ENCODE peak calls at places on chromosomes 5 and 9, in seven cellular contexts. W is right cardiac atrium, C is substantia nigra, M is body of pancreas, V is aorta, D is IMR-90, A is neuronal stem cell. J is an unnamed sample.

GRCh38 chr5:35771321-35771720 is 85.4 kb upstream of the IL7R start:
- DNase-seq in W (no peak), C (no peak), M (no peak), V (no peak), D (peak), A (no peak), J (peak)

GRCh38 chr5:125848746-125849145 is 574.5 kb upstream of the GRAMD2B start:
- DNase-seq in W (no peak), C (no peak), M (no peak), V (no peak), D (no peak), A (no peak), J (peak)

GRCh38 chr5:1131726-1132125 is 19.9 kb upstream of the SLC12A7 start:
- DNase-seq in W (peak), C (no peak), M (no peak), V (no peak), D (no peak), A (no peak), J (no peak)

GRCh38 chr5:126948011-126948355 is 82.4 kb downstream of the MARCHF3 start:
- DNase-seq in W (no peak), C (no peak), M (no peak), V (no peak), D (no peak), A (no peak), J (no peak)

GRCh38 chr5:154302181-154302580 is 111.6 kb downstream of the GALNT10 start:
- DNase-seq in W (peak), C (peak), M (peak), V (peak), D (no peak), A (no peak), J (no peak)

GRCh38 chr5:3600106-3600997 is 4.7 kb downstream of the IRX1 start:
- DNase-seq in W (no peak), C (no peak), M (no peak), V (no peak), D (no peak), A (no peak), J (no peak)

GRCh38 chr5:62029303-62029702 is 276.7 kb upstream of the KIF2A start:
- DNase-seq in W (no peak), C (no peak), M (no peak), V (no peak), D (no peak), A (no peak), J (peak)

GRCh38 chr5:43973318-43973717 is 370.3 kb downstream of the NNT start:
- DNase-seq in W (no peak), C (no peak), M (no peak), V (no peak), D (peak), A (no peak), J (no peak)

GRCh38 chr9:85723220-85723619 is 18.5 kb downstream of the AGTPBP1 start:
- DNase-seq in W (peak), C (peak), M (no peak), V (no peak), D (no peak), A (no peak), J (no peak)

GRCh38 chr5:135058326-135058725 is 24.3 kb upstream of the PITX1 start:
- DNase-seq in W (no peak), C (no peak), M (no peak), V (peak), D (no peak), A (no peak), J (peak)

GRCh38 chr9:18911714-18912342 is 121.2 kb downstream of the SAXO1 start:
- DNase-seq in W (no peak), C (no peak), M (no peak), V (no peak), D (no peak), A (no peak), J (no peak)

GRCh38 chr9:129640086-129640870 is 1.7 kb downstream of the ASB6 start:
- DNase-seq in W (peak), C (no peak), M (peak), V (no peak), D (peak), A (no peak), J (no peak)

GRCh38 chr5:112668016-112668415 is 69.7 kb upstream of the APC start:
- DNase-seq in W (no peak), C (no peak), M (no peak), V (no peak), D (peak), A (no peak), J (no peak)

GRCh38 chr5:122403256-122403655 is 91.2 kb downstream of the SNCAIP start:
- DNase-seq in W (no peak), C (no peak), M (no peak), V (no peak), D (no peak), A (no peak), J (peak)

GRCh38 chr5:6889030-6889429 is 175.8 kb downstream of the TENT4A start:
- DNase-seq in W (no peak), C (no peak), M (no peak), V (no peak), D (no peak), A (no peak), J (no peak)

GRCh38 chr9:93592389-93593021 is 16.1 kb downstream of the PHF2 start:
- DNase-seq in W (no peak), C (no peak), M (no peak), V (peak), D (no peak), A (no peak), J (no peak)

GRCh38 chr9:129885018-129885669 is 49.9 kb downstream of the USP20 start:
- DNase-seq in W (peak), C (no peak), M (peak), V (no peak), D (no peak), A (no peak), J (no peak)

GRCh38 chr9:134364391-134365114 is 38.3 kb downstream of the RXRA start:
- DNase-seq in W (no peak), C (no peak), M (no peak), V (no peak), D (no peak), A (no peak), J (no peak)

GRCh38 chr5:53820119-53820801 is 259.8 kb downstream of the NDUFS4 start:
- DNase-seq in W (no peak), C (no peak), M (no peak), V (no peak), D (no peak), A (no peak), J (no peak)
- H3K27ac ChIP-seq in W (no peak), C (no peak), M (no peak), V (no peak), D (no peak), A (no peak), J (no peak)

GRCh38 chr5:97923496-97923895 is 740.4 kb upstream of the RIOK2 start:
- DNase-seq in W (no peak), C (no peak), M (no peak), V (no peak), D (no peak), A (no peak), J (no peak)

GRCh38 chr5:97929383-97929782 is 746.3 kb upstream of the RIOK2 start:
- DNase-seq in W (no peak), C (no peak), M (no peak), V (no peak), D (peak), A (no peak), J (peak)

GRCh38 chr5:97918614-97919013 is 735.6 kb upstream of the RIOK2 start:
- DNase-seq in W (no peak), C (no peak), M (no peak), V (no peak), D (no peak), A (no peak), J (no peak)

GRCh38 chr5:97919719-97920118 is 736.7 kb upstream of the RIOK2 start:
- DNase-seq in W (no peak), C (no peak), M (no peak), V (no peak), D (no peak), A (no peak), J (no peak)

GRCh38 chr5:97923997-97924396 is 741.0 kb upstream of the RIOK2 start:
- DNase-seq in W (no peak), C (no peak), M (no peak), V (no peak), D (no peak), A (no peak), J (no peak)
- H3K27ac ChIP-seq in W (no peak), C (no peak), M (no peak), V (no peak), D (no peak), A (no peak), J (no peak)

DNA sequence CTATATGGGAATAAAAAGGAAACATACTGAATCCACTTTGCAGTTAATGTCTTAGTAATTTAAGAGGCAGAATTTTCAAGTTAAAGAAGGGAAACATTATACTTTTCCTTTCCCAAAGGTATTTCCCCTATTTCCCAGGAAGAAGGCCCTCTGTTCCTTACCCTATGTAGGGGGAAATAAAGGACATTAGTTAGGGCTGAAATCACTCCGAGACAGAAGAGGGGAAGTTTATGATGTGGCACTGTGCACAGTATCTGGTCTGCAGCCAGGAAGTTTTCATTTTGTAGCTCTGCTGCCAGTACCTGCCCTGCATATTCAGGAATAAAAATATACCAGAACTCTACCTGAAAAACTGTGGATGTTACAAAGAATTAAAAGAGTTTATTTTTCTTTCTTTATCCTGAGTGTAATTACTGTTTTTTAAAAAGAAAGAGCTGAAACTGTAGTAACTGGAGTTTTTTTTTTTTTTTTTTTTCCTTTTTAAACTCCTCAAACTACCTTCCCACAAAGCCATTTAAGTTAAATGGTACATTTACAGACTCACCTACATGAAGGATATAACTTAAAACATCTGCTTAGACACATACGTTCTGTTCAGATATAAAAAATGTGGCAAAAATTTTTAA is 7.3 kb downstream of the MEF2C start:
- DNase-seq in W (no peak), C (no peak), M (no peak), V (no peak), D (no peak), A (no peak), J (no peak)
- H3K27ac ChIP-seq in W (no peak), C (no peak), M (no peak), V (no peak), D (no peak), A (no peak), J (no peak)

GRCh38 chr5:9924614-9925013 is 294.5 kb upstream of the TAS2R1 start:
- DNase-seq in W (no peak), C (no peak), M (no peak), V (no peak), D (peak), A (no peak), J (peak)

GRCh38 chr5:9930156-9930555 is 300.0 kb upstream of the TAS2R1 start:
- DNase-seq in W (no peak), C (no peak), M (no peak), V (no peak), D (peak), A (no peak), J (no peak)

GRCh38 chr5:9927521-9927997 is 297.4 kb upstream of the TAS2R1 start:
- DNase-seq in W (no peak), C (no peak), M (no peak), V (no peak), D (peak), A (no peak), J (peak)

GRCh38 chr5:9928266-9928750 is 298.2 kb upstream of the TAS2R1 start:
- DNase-seq in W (no peak), C (no peak), M (no peak), V (no peak), D (no peak), A (no peak), J (no peak)

DNA sequence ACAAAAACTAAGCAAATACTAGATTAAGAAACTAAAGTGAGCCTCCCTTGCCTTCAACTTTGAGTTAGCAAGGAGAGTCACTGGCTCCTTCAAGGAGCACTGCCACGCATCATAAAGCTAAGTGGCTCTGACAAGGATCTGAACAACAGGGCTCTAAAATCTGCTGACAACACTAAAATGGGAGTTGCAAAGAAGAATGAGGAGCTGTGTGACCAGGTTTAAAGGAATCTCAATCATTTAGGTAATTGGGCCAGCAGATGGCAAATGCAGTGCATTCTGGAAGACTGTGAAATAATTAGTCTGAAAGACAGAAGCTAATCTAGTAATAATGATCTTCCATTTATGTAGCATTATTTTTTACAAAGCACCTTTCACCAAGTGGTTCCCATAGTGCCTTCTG is 297.0 kb upstream of the TAS2R1 start:
- DNase-seq in W (no peak), C (no peak), M (no peak), V (no peak), D (peak), A (peak), J (peak)
- H3K27ac ChIP-seq in W (no peak), C (no peak), M (no peak), V (no peak), D (peak), A (peak), J (no peak)

GRCh38 chr5:81251922-81252321 is 18.8 kb downstream of the CKMT2 start:
- DNase-seq in W (no peak), C (no peak), M (no peak), V (no peak), D (no peak), A (no peak), J (no peak)

GRCh38 chr5:81252904-81253303 is 19.8 kb downstream of the CKMT2 start:
- DNase-seq in W (no peak), C (no peak), M (no peak), V (no peak), D (no peak), A (no peak), J (no peak)

GRCh38 chr5:81253875-81254274 is 20.8 kb downstream of the CKMT2 start:
- DNase-seq in W (no peak), C (no peak), M (no peak), V (no peak), D (no peak), A (no peak), J (peak)

GRCh38 chr5:81256766-81257165 is 23.6 kb downstream of the CKMT2 start:
- DNase-seq in W (no peak), C (no peak), M (no peak), V (no peak), D (no peak), A (no peak), J (no peak)

DNA sequence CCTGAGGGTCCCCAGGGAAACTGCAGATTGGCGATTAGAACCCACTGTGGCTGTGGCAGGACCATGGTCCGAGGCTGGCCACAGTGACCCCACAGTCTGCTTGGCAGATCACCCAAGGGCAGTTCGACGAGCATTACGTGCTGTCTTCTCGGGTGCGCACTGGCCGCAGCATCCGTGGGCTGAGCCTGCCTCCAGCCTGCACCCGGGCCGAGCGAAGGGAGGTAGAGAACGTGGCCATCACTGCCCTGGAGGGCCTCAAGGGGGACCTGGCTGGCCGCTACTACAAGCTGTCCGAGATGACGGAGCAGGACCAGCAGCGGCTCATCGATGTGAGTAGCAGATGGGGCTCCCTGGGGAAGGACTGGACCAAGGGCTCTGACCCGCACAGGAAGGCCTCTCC is 21.8 kb downstream of the CKMT2 start:
- DNase-seq in W (no peak), C (no peak), M (no peak), V (no peak), D (no peak), A (no peak), J (no peak)
- H3K27ac ChIP-seq in W (no peak), C (no peak), M (no peak), V (no peak), D (no peak), A (no peak), J (no peak)

GRCh38 chr5:14036947-14037346 is 92.5 kb upstream of the DNAH5 start:
- DNase-seq in W (no peak), C (no peak), M (no peak), V (no peak), D (peak), A (no peak), J (peak)
- H3K27ac ChIP-seq in W (no peak), C (no peak), M (peak), V (no peak), D (peak), A (peak), J (peak)

DNA sequence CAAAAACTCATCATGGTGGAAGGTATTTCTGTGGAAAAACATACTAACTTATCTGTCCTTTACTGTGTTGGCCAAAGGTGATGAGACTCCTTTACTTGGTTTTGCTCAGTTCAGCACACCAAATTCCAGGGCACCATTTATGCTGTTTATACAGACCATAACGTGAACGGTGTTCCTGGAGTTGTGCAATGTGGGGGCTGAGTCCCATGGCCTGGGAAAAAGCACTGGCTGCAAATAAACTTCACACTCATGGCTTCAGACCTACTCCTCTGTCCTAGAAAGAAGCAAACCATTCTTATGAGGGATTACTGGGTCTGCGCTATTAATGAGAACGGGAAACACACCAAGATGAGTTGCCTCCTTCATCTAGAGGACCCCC is 10.4 kb downstream of the FREM1 start:
- DNase-seq in W (no peak), C (no peak), M (peak), V (no peak), D (no peak), A (no peak), J (no peak)
- H3K27ac ChIP-seq in W (no peak), C (no peak), M (peak), V (no peak), D (no peak), A (no peak), J (no peak)

GRCh38 chr5:124664287-124664686 is 82.2 kb downstream of the ZNF608 start:
- DNase-seq in W (no peak), C (no peak), M (no peak), V (no peak), D (no peak), A (no peak), J (no peak)
- H3K27ac ChIP-seq in W (no peak), C (no peak), M (no peak), V (no peak), D (no peak), A (no peak), J (no peak)

GRCh38 chr5:56026863-56027300 is 32.1 kb upstream of the IL6ST start:
- DNase-seq in W (no peak), C (no peak), M (no peak), V (no peak), D (peak), A (no peak), J (peak)
- H3K27ac ChIP-seq in W (no peak), C (no peak), M (no peak), V (no peak), D (peak), A (no peak), J (no peak)

J was measured in foreskin keratinocyte.